ENCODE peak calls at places on chromosomes 13 and 19, in five cellular contexts. One of them, this sample, is unnamed.

GRCh38 chr19:54536956-54537355 is 34.3 kb downstream of the LAIR2 start:
- DNase-seq in mucosa of gallbladder: no peak
- DNase-seq in activated naive CD4-positive, alpha-beta T cell: no peak
- DNase-seq in activated gamma-delta T cell treated with Interleukin-2 at 50 U/mL for 16 hours: no peak
- DNase-seq in stimulated activated CD4-positive, alpha-beta T cell treated with anti-CD3 and anti-CD28 coated beads, Interleukin-1b, Interleukin-23, amount 100 ng/mL, for 1 hour: no peak
- DNase-seq in this sample: no peak

GRCh38 chr13:69947577-69947976 is 160.0 kb upstream of the ATXN8OS start:
- DNase-seq in stimulated activated CD4-positive, alpha-beta T cell treated with anti-CD3 and anti-CD28 coated beads, Interleukin-1b, Interleukin-23, amount 100 ng/mL, for 1 hour: no peak
- DNase-seq in activated naive CD4-positive, alpha-beta T cell: no peak
- DNase-seq in activated gamma-delta T cell treated with Interleukin-2 at 50 U/mL for 16 hours: no peak
- DNase-seq in mucosa of gallbladder: no peak
- DNase-seq in this sample: no peak

GRCh38 chr13:113050856-113051431 is 54.6 kb upstream of the F7 start:
- DNase-seq in activated naive CD4-positive, alpha-beta T cell: no peak
- DNase-seq in stimulated activated CD4-positive, alpha-beta T cell treated with anti-CD3 and anti-CD28 coated beads, Interleukin-1b, Interleukin-23, amount 100 ng/mL, for 1 hour: no peak
- DNase-seq in mucosa of gallbladder: no peak
- DNase-seq in activated gamma-delta T cell treated with Interleukin-2 at 50 U/mL for 16 hours: no peak
- DNase-seq in this sample: no peak

GRCh38 chr13:94309997-94310842 is 169.3 kb downstream of the DCT start:
- DNase-seq in mucosa of gallbladder: no peak
- DNase-seq in stimulated activated CD4-positive, alpha-beta T cell treated with anti-CD3 and anti-CD28 coated beads, Interleukin-1b, Interleukin-23, amount 100 ng/mL, for 1 hour: no peak
- DNase-seq in activated naive CD4-positive, alpha-beta T cell: no peak
- DNase-seq in activated gamma-delta T cell treated with Interleukin-2 at 50 U/mL for 16 hours: no peak
- DNase-seq in this sample: no peak

GRCh38 chr13:33258437-33259193 is 26.9 kb downstream of the STARD13 start:
- DNase-seq in activated gamma-delta T cell treated with Interleukin-2 at 50 U/mL for 16 hours: no peak
- DNase-seq in mucosa of gallbladder: no peak
- DNase-seq in stimulated activated CD4-positive, alpha-beta T cell treated with anti-CD3 and anti-CD28 coated beads, Interleukin-1b, Interleukin-23, amount 100 ng/mL, for 1 hour: no peak
- DNase-seq in activated naive CD4-positive, alpha-beta T cell: no peak
- DNase-seq in this sample: no peak

GRCh38 chr19:2123682-2124387 is 27.1 kb downstream of the IZUMO4 start:
- DNase-seq in activated naive CD4-positive, alpha-beta T cell: peak
- DNase-seq in mucosa of gallbladder: no peak
- DNase-seq in activated gamma-delta T cell treated with Interleukin-2 at 50 U/mL for 16 hours: no peak
- DNase-seq in stimulated activated CD4-positive, alpha-beta T cell treated with anti-CD3 and anti-CD28 coated beads, Interleukin-1b, Interleukin-23, amount 100 ng/mL, for 1 hour: no peak
- DNase-seq in this sample: no peak

GRCh38 chr13:79749556-79749955 is 268.6 kb downstream of the NDFIP2 start:
- DNase-seq in stimulated activated CD4-positive, alpha-beta T cell treated with anti-CD3 and anti-CD28 coated beads, Interleukin-1b, Interleukin-23, amount 100 ng/mL, for 1 hour: no peak
- DNase-seq in activated naive CD4-positive, alpha-beta T cell: no peak
- DNase-seq in activated gamma-delta T cell treated with Interleukin-2 at 50 U/mL for 16 hours: no peak
- DNase-seq in mucosa of gallbladder: no peak
- DNase-seq in this sample: no peak

GRCh38 chr13:113091211-113091771 is 14.3 kb upstream of the F7 start:
- DNase-seq in mucosa of gallbladder: no peak
- DNase-seq in stimulated activated CD4-positive, alpha-beta T cell treated with anti-CD3 and anti-CD28 coated beads, Interleukin-1b, Interleukin-23, amount 100 ng/mL, for 1 hour: no peak
- DNase-seq in activated gamma-delta T cell treated with Interleukin-2 at 50 U/mL for 16 hours: no peak
- DNase-seq in activated naive CD4-positive, alpha-beta T cell: no peak
- DNase-seq in this sample: no peak

GRCh38 chr13:41974262-41974900 is 13.5 kb upstream of the VWA8 start:
- DNase-seq in activated naive CD4-positive, alpha-beta T cell: no peak
- DNase-seq in mucosa of gallbladder: no peak
- DNase-seq in stimulated activated CD4-positive, alpha-beta T cell treated with anti-CD3 and anti-CD28 coated beads, Interleukin-1b, Interleukin-23, amount 100 ng/mL, for 1 hour: no peak
- DNase-seq in activated gamma-delta T cell treated with Interleukin-2 at 50 U/mL for 16 hours: peak
- DNase-seq in this sample: no peak

GRCh38 chr13:98972627-98973026 is 5.2 kb downstream of the DOCK9 start:
- DNase-seq in activated gamma-delta T cell treated with Interleukin-2 at 50 U/mL for 16 hours: no peak
- DNase-seq in activated naive CD4-positive, alpha-beta T cell: no peak
- DNase-seq in stimulated activated CD4-positive, alpha-beta T cell treated with anti-CD3 and anti-CD28 coated beads, Interleukin-1b, Interleukin-23, amount 100 ng/mL, for 1 hour: no peak
- DNase-seq in mucosa of gallbladder: no peak
- DNase-seq in this sample: no peak

GRCh38 chr13:26558074-26558805 is 757 bp downstream of the WASF3 start:
- DNase-seq in stimulated activated CD4-positive, alpha-beta T cell treated with anti-CD3 and anti-CD28 coated beads, Interleukin-1b, Interleukin-23, amount 100 ng/mL, for 1 hour: no peak
- DNase-seq in mucosa of gallbladder: no peak
- DNase-seq in activated naive CD4-positive, alpha-beta T cell: no peak
- DNase-seq in activated gamma-delta T cell treated with Interleukin-2 at 50 U/mL for 16 hours: no peak
- DNase-seq in this sample: no peak

GRCh38 chr19:4707956-4708650 is 15.5 kb downstream of the DPP9 start:
- DNase-seq in mucosa of gallbladder: no peak
- DNase-seq in activated gamma-delta T cell treated with Interleukin-2 at 50 U/mL for 16 hours: no peak
- DNase-seq in stimulated activated CD4-positive, alpha-beta T cell treated with anti-CD3 and anti-CD28 coated beads, Interleukin-1b, Interleukin-23, amount 100 ng/mL, for 1 hour: no peak
- DNase-seq in activated naive CD4-positive, alpha-beta T cell: no peak
- DNase-seq in this sample: no peak

GRCh38 chr19:19470579-19470978 is 44.8 kb downstream of the TSSK6 start:
- DNase-seq in activated naive CD4-positive, alpha-beta T cell: no peak
- DNase-seq in activated gamma-delta T cell treated with Interleukin-2 at 50 U/mL for 16 hours: no peak
- DNase-seq in mucosa of gallbladder: no peak
- DNase-seq in stimulated activated CD4-positive, alpha-beta T cell treated with anti-CD3 and anti-CD28 coated beads, Interleukin-1b, Interleukin-23, amount 100 ng/mL, for 1 hour: no peak
- DNase-seq in this sample: no peak

This sample was measured in omental fat pad.